ENCODE peak calls at places on chromosomes 13 and 19, in nine cellular contexts. Y is uterus, O is fibroblast of lung, L is IMR-90, X is HEK293T, C is glutamatergic neuron, J is gastrocnemius medialis, E is A549, M is NCI-H2171. W is an unnamed sample.

GRCh38 chr13:24081388-24081787 is 79.1 kb upstream of the SPATA13 start:
- DNase-seq in Y (no peak), O (peak), L (peak), X (no peak), C (no peak), J (no peak), E (no peak), M (no peak), W (no peak)

GRCh38 chr19:2624537-2625091 is 77.9 kb downstream of the GNG7 start:
- DNase-seq in Y (no peak), O (no peak), L (no peak), X (peak), C (no peak), J (peak), E (no peak), M (peak), W (no peak)

GRCh38 chr19:28736528-28736927 is 476.4 kb downstream of the UQCRFS1 start:
- DNase-seq in Y (no peak), O (peak), L (no peak), X (no peak), C (no peak), J (no peak), E (no peak), M (no peak), W (no peak)

GRCh38 chr13:44929691-44930090 is 59.6 kb downstream of the NUFIP1 start:
- DNase-seq in Y (no peak), O (no peak), L (no peak), X (no peak), C (no peak), J (no peak), E (no peak), M (no peak), W (no peak)

GRCh38 chr19:1206733-1207301 is 1.2 kb downstream of the STK11 start:
- DNase-seq in Y (no peak), O (no peak), L (no peak), X (no peak), C (no peak), J (no peak), E (peak), M (no peak), W (no peak)

GRCh38 chr13:26186995-26187394 is 35.1 kb downstream of the RNF6 start:
- DNase-seq in Y (no peak), O (peak), L (no peak), X (no peak), C (no peak), J (no peak), E (no peak), M (no peak), W (no peak)

GRCh38 chr13:35979378-35979911 is 151.7 kb downstream of the DCLK1 start:
- DNase-seq in Y (peak), O (peak), L (peak), X (no peak), C (no peak), J (peak), E (no peak), M (no peak), W (peak)

GRCh38 chr13:36362251-36362650 is 16.1 kb upstream of the SPART start:
- DNase-seq in Y (no peak), O (peak), L (peak), X (no peak), C (no peak), J (no peak), E (peak), M (no peak), W (no peak)

GRCh38 chr19:2320057-2320456 is 8.3 kb downstream of the LSM7 start:
- DNase-seq in Y (no peak), O (no peak), L (no peak), X (no peak), C (no peak), J (no peak), E (no peak), M (no peak), W (no peak)

GRCh38 chr13:51814825-51815650 is 11.1 kb upstream of the DHRS12 start:
- DNase-seq in Y (peak), O (peak), L (peak), X (peak), C (peak), J (no peak), E (peak), M (peak), W (no peak)

GRCh38 chr13:73894995-73895571 is 239.1 kb downstream of the KLF12 start:
- DNase-seq in Y (no peak), O (no peak), L (no peak), X (no peak), C (no peak), J (no peak), E (no peak), M (no peak), W (no peak)

GRCh38 chr13:30829145-30829544 is 76.9 kb upstream of the MEDAG start:
- DNase-seq in Y (no peak), O (no peak), L (peak), X (no peak), C (no peak), J (no peak), E (peak), M (no peak), W (no peak)

GRCh38 chr19:16814526-16815100 is 14.6 kb upstream of the SIN3B start:
- DNase-seq in Y (no peak), O (peak), L (peak), X (no peak), C (no peak), J (no peak), E (no peak), M (no peak), W (no peak)

GRCh38 chr19:8120636-8121480 is 28.5 kb downstream of the FBN3 start:
- DNase-seq in Y (no peak), O (no peak), L (no peak), X (no peak), C (no peak), J (no peak), E (no peak), M (no peak), W (no peak)

GRCh38 chr13:98222081-98222554 is 45.0 kb upstream of the RNF113B start:
- DNase-seq in Y (no peak), O (no peak), L (peak), X (no peak), C (no peak), J (no peak), E (no peak), M (no peak), W (no peak)

GRCh38 chr13:32262619-32263018 is 52.5 kb downstream of the ZAR1L start:
- DNase-seq in Y (no peak), O (no peak), L (no peak), X (no peak), C (no peak), J (no peak), E (no peak), M (no peak), W (no peak)